ENCODE peak calls at places on chromosomes 7 and 10, in nine cellular contexts. K is anterior cingulate cortex; V is AG04450; H is activated CD4-positive, alpha-beta T cell treated with anti-CD3 and anti-CD28 coated beads for 1 hour; C is HS-5; F is ELF-1; B is globus pallidus; L is NCI-H1694 treated with DMSO at 0.1 percent for 48 hours; R is tibial artery. Q is an unnamed sample.

GRCh38 chr7:31126976-31127375 is 74.9 kb downstream of the ADCYAP1R1 start:
- DNase-seq in K (no peak), C (no peak), F (no peak), B (no peak), H (no peak), V (no peak), R (no peak), L (peak), Q (no peak)

GRCh38 chr10:5491477-5491876 is 7.9 kb downstream of the CALML5 start:
- DNase-seq in V (no peak), F (no peak), R (no peak), L (no peak), H (no peak), B (no peak), K (no peak), C (no peak), Q (no peak)

GRCh38 chr10:122476034-122476695 is 14.8 kb downstream of the HTRA1 start:
- DNase-seq in V (no peak), C (no peak), K (no peak), B (no peak), H (no peak), L (no peak), R (no peak), F (peak), Q (no peak)

GRCh38 chr10:35058686-35059085 is 31.5 kb downstream of the CUL2 start:
- DNase-seq in V (no peak), K (no peak), L (no peak), R (no peak), C (no peak), F (no peak), B (no peak), H (no peak), Q (no peak)

GRCh38 chr10:16822726-16823360 is 5.6 kb upstream of the RSU1 start:
- DNase-seq in L (no peak), R (no peak), V (no peak), H (no peak), K (no peak), F (no peak), B (no peak), C (no peak), Q (no peak)

GRCh38 chr7:30740417-30741181 is 11.3 kb upstream of the INMT start:
- DNase-seq in B (peak), L (peak), R (peak), H (peak), V (peak), F (peak), C (peak), K (peak), Q (peak)

GRCh38 chr7:148883233-148884048 is 650 bp downstream of the EZH2 start:
- DNase-seq in V (no peak), K (no peak), C (no peak), R (peak), B (peak), H (peak), F (peak), L (no peak), Q (peak)

GRCh38 chr10:69888882-69889584 is 87.3 kb downstream of the COL13A1 start:
- DNase-seq in B (no peak), V (no peak), F (no peak), K (no peak), H (no peak), L (no peak), R (no peak), C (no peak), Q (no peak)

GRCh38 chr10:121058082-121058481 is 206.9 kb downstream of the WDR11 start:
- DNase-seq in F (no peak), H (no peak), V (no peak), B (no peak), C (no peak), L (no peak), R (no peak), K (no peak), Q (no peak)

GRCh38 chr7:151013728-151014497 is 10.4 kb downstream of the ATG9B start:
- DNase-seq in R (no peak), V (no peak), F (peak), K (peak), C (no peak), L (no peak), H (peak), B (peak), Q (no peak)

GRCh38 chr7:87624628-87625027 is 3.6 kb upstream of the RUNDC3B start:
- DNase-seq in L (no peak), B (no peak), R (no peak), F (no peak), V (no peak), K (no peak), H (no peak), C (no peak), Q (no peak)

GRCh38 chr7:101933685-101934084 is 116.3 kb downstream of the CUX1 start:
- DNase-seq in V (no peak), C (no peak), H (no peak), K (no peak), L (no peak), B (no peak), R (no peak), F (no peak), Q (no peak)

GRCh38 chr7:86006909-86007308 is 636.8 kb upstream of the GRM3 start:
- DNase-seq in R (no peak), B (no peak), V (no peak), H (no peak), F (no peak), L (no peak), K (no peak), C (no peak), Q (no peak)

GRCh38 chr10:95756061-95756751 is at the start of gene ENTPD1:
- DNase-seq in B (peak), C (no peak), H (no peak), K (peak), R (no peak), V (peak), F (peak), L (no peak), Q (no peak)

GRCh38 chr10:28853195-28853594 is 175.9 kb downstream of the BAMBI start:
- DNase-seq in V (no peak), F (no peak), K (no peak), H (no peak), R (no peak), L (no peak), C (no peak), B (no peak), Q (no peak)

GRCh38 chr10:109956454-109957091 is 33.3 kb upstream of the XPNPEP1 start:
- DNase-seq in V (no peak), C (no peak), L (no peak), H (no peak), F (peak), K (no peak), B (no peak), R (no peak), Q (no peak)